ENCODE peak calls at places on chromosomes 13 and 19, in five cellular contexts. One of them, this sample, is unnamed.

GRCh38 chr13:28173793-28174192 is 35.4 kb downstream of the PAN3 start:
- DNase-seq in suprapubic skin: no peak
- DNase-seq in CD4-positive, alpha-beta memory T cell: no peak
- DNase-seq in cardiac muscle cell: no peak
- DNase-seq in BJ: no peak
- DNase-seq in this sample: no peak

GRCh38 chr19:12867120-12868099 is 13.8 kb downstream of the DNASE2 start:
- DNase-seq in cardiac muscle cell: peak; percentile 72
- DNase-seq in BJ: no peak
- DNase-seq in suprapubic skin: no peak
- DNase-seq in CD4-positive, alpha-beta memory T cell: peak; percentile 40
- DNase-seq in this sample: no peak

GRCh38 chr13:47175172-47175806 is 278.4 kb upstream of the HTR2A start:
- DNase-seq in CD4-positive, alpha-beta memory T cell: no peak
- DNase-seq in suprapubic skin: no peak
- DNase-seq in BJ: peak; percentile 62
- DNase-seq in cardiac muscle cell: peak; percentile 65
- DNase-seq in this sample: no peak

GRCh38 chr19:2567580-2567979 is 91.7 kb downstream of the GADD45B start:
- DNase-seq in cardiac muscle cell: no peak
- DNase-seq in BJ: no peak
- DNase-seq in suprapubic skin: peak; percentile 86
- DNase-seq in CD4-positive, alpha-beta memory T cell: no peak
- DNase-seq in this sample: no peak

GRCh38 chr19:30385174-30385573 is 13.0 kb downstream of the ZNF536 start:
- DNase-seq in BJ: no peak
- DNase-seq in cardiac muscle cell: no peak
- DNase-seq in suprapubic skin: no peak
- DNase-seq in CD4-positive, alpha-beta memory T cell: no peak
- DNase-seq in this sample: no peak

GRCh38 chr13:40102360-40102727 is 446.9 kb downstream of the COG6 start:
- DNase-seq in cardiac muscle cell: no peak
- DNase-seq in BJ: no peak
- DNase-seq in suprapubic skin: no peak
- DNase-seq in CD4-positive, alpha-beta memory T cell: no peak
- DNase-seq in this sample: no peak

GRCh38 chr19:15332311-15332996 is at the start of gene BRD4:
- DNase-seq in CD4-positive, alpha-beta memory T cell: peak; percentile 69
- DNase-seq in suprapubic skin: no peak
- DNase-seq in BJ: no peak
- DNase-seq in cardiac muscle cell: peak; percentile 65
- DNase-seq in this sample: no peak

GRCh38 chr19:4375164-4375619 is 25.2 kb downstream of the SH3GL1 start:
- DNase-seq in cardiac muscle cell: no peak
- DNase-seq in CD4-positive, alpha-beta memory T cell: no peak
- DNase-seq in BJ: no peak
- DNase-seq in suprapubic skin: no peak
- DNase-seq in this sample: no peak

GRCh38 chr19:54138777-54139256 is 1.3 kb downstream of the CNOT3 start:
- DNase-seq in CD4-positive, alpha-beta memory T cell: peak; percentile 46
- DNase-seq in suprapubic skin: no peak
- DNase-seq in cardiac muscle cell: no peak
- DNase-seq in BJ: no peak
- DNase-seq in this sample: no peak

GRCh38 chr13:98309569-98310335 is 132.7 kb upstream of the RNF113B start:
- DNase-seq in CD4-positive, alpha-beta memory T cell: no peak
- DNase-seq in cardiac muscle cell: no peak
- DNase-seq in suprapubic skin: no peak
- DNase-seq in BJ: no peak
- DNase-seq in this sample: no peak

GRCh38 chr19:40799558-40800338 is 757 bp downstream of the EGLN2 start:
- DNase-seq in BJ: no peak
- DNase-seq in suprapubic skin: no peak
- DNase-seq in cardiac muscle cell: peak; percentile 46
- DNase-seq in CD4-positive, alpha-beta memory T cell: peak; percentile 39
- DNase-seq in this sample: no peak

GRCh38 chr13:113562085-113562749 is 22.3 kb upstream of the TFDP1 start:
- DNase-seq in suprapubic skin: peak; percentile 69
- DNase-seq in cardiac muscle cell: peak; percentile 85
- DNase-seq in BJ: no peak
- DNase-seq in CD4-positive, alpha-beta memory T cell: no peak
- DNase-seq in this sample: peak; percentile 78

GRCh38 chr19:14502334-14503092 is 6.6 kb upstream of the GIPC1 start:
- DNase-seq in BJ: no peak
- DNase-seq in cardiac muscle cell: peak; percentile 64
- DNase-seq in suprapubic skin: no peak
- DNase-seq in CD4-positive, alpha-beta memory T cell: no peak
- DNase-seq in this sample: no peak

GRCh38 chr19:2087621-2088100 is 8.5 kb downstream of the MOB3A start:
- DNase-seq in CD4-positive, alpha-beta memory T cell: no peak
- DNase-seq in suprapubic skin: no peak
- DNase-seq in cardiac muscle cell: no peak
- DNase-seq in BJ: no peak
- DNase-seq in this sample: no peak

GRCh38 chr19:45351401-45351952 is 10.9 kb downstream of the KLC3 start:
- DNase-seq in CD4-positive, alpha-beta memory T cell: no peak
- DNase-seq in BJ: no peak
- DNase-seq in cardiac muscle cell: no peak
- DNase-seq in suprapubic skin: no peak
- DNase-seq in this sample: no peak

GRCh38 chr13:46296920-46297319 is 85.2 kb downstream of the LRRC63 start:
- DNase-seq in cardiac muscle cell: peak; percentile 95
- DNase-seq in CD4-positive, alpha-beta memory T cell: no peak
- DNase-seq in suprapubic skin: no peak
- DNase-seq in BJ: peak; percentile 71
- DNase-seq in this sample: no peak

GRCh38 chr19:37969695-37970094 is 62.7 kb downstream of the SIPA1L3 start:
- DNase-seq in BJ: no peak
- DNase-seq in CD4-positive, alpha-beta memory T cell: no peak
- DNase-seq in suprapubic skin: no peak
- DNase-seq in cardiac muscle cell: no peak
- DNase-seq in this sample: no peak

GRCh38 chr19:35306473-35307246 is 14.7 kb downstream of the MAG start:
- DNase-seq in cardiac muscle cell: no peak
- DNase-seq in suprapubic skin: no peak
- DNase-seq in BJ: no peak
- DNase-seq in CD4-positive, alpha-beta memory T cell: no peak
- DNase-seq in this sample: no peak

GRCh38 chr19:19262190-19263057 is 10.7 kb downstream of the TM6SF2 start:
- DNase-seq in BJ: no peak
- DNase-seq in CD4-positive, alpha-beta memory T cell: no peak
- DNase-seq in cardiac muscle cell: no peak
- DNase-seq in suprapubic skin: no peak
- DNase-seq in this sample: no peak
- H3K4me3 ChIP-seq in BJ: no peak overlapping the region
- H3K4me3 ChIP-seq in CD4-positive, alpha-beta memory T cell: no peak overlapping the region
- H3K4me3 ChIP-seq in cardiac muscle cell: peak overlapping the region; percentile 20
- H3K4me3 ChIP-seq in suprapubic skin: no peak overlapping the region
- H3K4me3 ChIP-seq in this sample: peak overlapping the region; percentile 42

GRCh38 chr19:534088-534487 is 2.5 kb downstream of the CDC34 start:
- DNase-seq in CD4-positive, alpha-beta memory T cell: no peak
- DNase-seq in suprapubic skin: no peak
- DNase-seq in cardiac muscle cell: no peak
- DNase-seq in BJ: no peak
- DNase-seq in this sample: no peak
- H3K4me3 ChIP-seq in CD4-positive, alpha-beta memory T cell: no peak overlapping the region
- H3K4me3 ChIP-seq in suprapubic skin: peak overlapping the region; percentile 86
- H3K4me3 ChIP-seq in cardiac muscle cell: no peak overlapping the region
- H3K4me3 ChIP-seq in BJ: peak overlapping the region; percentile 98
- H3K4me3 ChIP-seq in this sample: peak overlapping the region; percentile 91

DNA sequence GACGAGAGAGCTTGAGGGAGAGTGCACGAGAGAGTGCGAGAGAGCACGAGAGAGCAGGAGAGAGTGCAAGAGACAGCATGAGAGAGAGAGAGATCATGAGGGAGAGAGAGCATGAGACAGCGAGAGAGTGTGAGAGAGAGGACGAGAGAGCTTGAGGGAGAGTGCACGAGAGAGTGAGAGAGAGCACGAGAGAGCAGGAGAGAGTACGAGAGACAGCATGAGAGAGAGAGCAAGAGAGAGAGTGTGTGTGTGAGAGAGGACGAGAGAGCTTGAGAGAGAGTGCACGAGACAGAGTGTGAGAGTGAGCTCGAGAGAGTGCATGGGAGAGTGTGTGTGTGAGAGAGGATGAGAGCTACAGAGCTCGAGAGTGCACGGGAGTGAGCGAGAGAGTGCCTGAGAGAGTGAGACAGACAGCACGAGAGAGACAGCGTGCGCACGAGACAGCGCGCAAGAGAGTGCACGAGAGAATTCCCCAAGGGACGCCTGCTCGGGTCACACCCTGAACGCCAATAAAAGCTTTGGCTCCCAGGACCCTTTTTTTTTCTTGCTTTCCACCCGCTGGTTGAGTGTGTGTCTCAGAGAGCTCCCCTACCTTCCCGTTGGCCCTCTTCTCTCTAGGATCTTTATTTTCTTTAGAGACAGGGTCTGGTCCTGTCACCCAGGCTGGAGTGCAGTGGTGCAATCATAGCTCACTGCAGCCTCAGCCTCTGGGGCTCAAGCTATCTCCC is 3.7 kb downstream of the CD70 start:
- DNase-seq in suprapubic skin: no peak
- DNase-seq in CD4-positive, alpha-beta memory T cell: no peak
- DNase-seq in BJ: no peak
- DNase-seq in cardiac muscle cell: peak; percentile 17
- DNase-seq in this sample: no peak
- H3K4me3 ChIP-seq in suprapubic skin: peak overlapping the region; percentile 24
- H3K4me3 ChIP-seq in CD4-positive, alpha-beta memory T cell: peak overlapping the region; percentile 29
- H3K4me3 ChIP-seq in BJ: no peak overlapping the region
- H3K4me3 ChIP-seq in cardiac muscle cell: peak overlapping the region; percentile 24
- H3K4me3 ChIP-seq in this sample: no peak overlapping the region

DNA sequence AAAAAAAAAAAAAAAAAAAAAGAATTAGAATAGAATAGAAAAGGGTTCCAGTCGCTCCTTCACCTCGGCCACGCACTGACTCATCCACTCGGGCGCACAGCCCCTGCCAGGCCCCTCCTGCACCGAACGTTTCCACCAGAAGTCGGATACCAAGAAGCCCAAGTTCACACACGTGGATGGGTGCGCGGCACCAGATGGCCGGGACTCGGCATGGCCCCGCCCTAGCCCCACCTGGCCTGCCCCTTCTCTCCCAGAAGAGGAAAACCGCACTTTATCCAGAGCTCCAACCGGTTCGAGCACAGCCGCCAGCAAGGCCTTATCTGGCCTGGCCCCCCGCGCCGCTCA is 5.9 kb downstream of the PRR36 start:
- DNase-seq in BJ: no peak
- DNase-seq in CD4-positive, alpha-beta memory T cell: peak; percentile 60
- DNase-seq in suprapubic skin: no peak
- DNase-seq in cardiac muscle cell: no peak
- DNase-seq in this sample: no peak
- H3K4me3 ChIP-seq in BJ: no peak overlapping the region
- H3K4me3 ChIP-seq in CD4-positive, alpha-beta memory T cell: peak overlapping the region; percentile 28
- H3K4me3 ChIP-seq in suprapubic skin: peak overlapping the region; percentile 51
- H3K4me3 ChIP-seq in cardiac muscle cell: peak overlapping the region; percentile 40
- H3K4me3 ChIP-seq in this sample: peak overlapping the region; percentile 44